ENCODE peak calls at places on chromosomes 16 and 17, in seven cellular contexts. One of them, this sample, is unnamed.

GRCh38 chr16:8667492-8667891 is 6.9 kb upstream of the ABAT start:
- DNase-seq in PC-3: no peak
- DNase-seq in small intestine: no peak
- DNase-seq in HepG2: no peak
- DNase-seq in neural progenitor cell: no peak
- DNase-seq in BE2C: no peak
- DNase-seq in lung: no peak
- DNase-seq in this sample: no peak

GRCh38 chr16:83715217-83715920 is 92.4 kb upstream of the HSBP1 start:
- DNase-seq in neural progenitor cell: no peak
- DNase-seq in PC-3: no peak
- DNase-seq in lung: peak; percentile 60
- DNase-seq in HepG2: no peak
- DNase-seq in small intestine: no peak
- DNase-seq in BE2C: no peak
- DNase-seq in this sample: no peak

GRCh38 chr17:41863074-41863843 is 2.0 kb downstream of the KLHL11 start:
- DNase-seq in lung: no peak
- DNase-seq in small intestine: no peak
- DNase-seq in neural progenitor cell: peak; percentile 28
- DNase-seq in HepG2: no peak
- DNase-seq in PC-3: no peak
- DNase-seq in BE2C: no peak
- DNase-seq in this sample: no peak

GRCh38 chr17:44722254-44722653 is 13.8 kb downstream of the DBF4B start:
- DNase-seq in PC-3: no peak
- DNase-seq in BE2C: no peak
- DNase-seq in small intestine: no peak
- DNase-seq in lung: no peak
- DNase-seq in HepG2: no peak
- DNase-seq in neural progenitor cell: no peak
- DNase-seq in this sample: no peak

GRCh38 chr17:72122668-72123495 is 2.1 kb downstream of the SOX9 start:
- DNase-seq in neural progenitor cell: peak; percentile 75
- DNase-seq in lung: no peak
- DNase-seq in small intestine: peak; percentile 65
- DNase-seq in PC-3: peak; percentile 52
- DNase-seq in HepG2: peak; percentile 86
- DNase-seq in BE2C: peak; percentile 38
- DNase-seq in this sample: peak; percentile 69

GRCh38 chr16:25020112-25020591 is 5.0 kb upstream of the ARHGAP17 start:
- DNase-seq in small intestine: no peak
- DNase-seq in neural progenitor cell: no peak
- DNase-seq in BE2C: no peak
- DNase-seq in lung: no peak
- DNase-seq in HepG2: no peak
- DNase-seq in PC-3: no peak
- DNase-seq in this sample: no peak

GRCh38 chr16:81435567-81435966 is 9.0 kb upstream of the CMIP start:
- DNase-seq in lung: no peak
- DNase-seq in neural progenitor cell: no peak
- DNase-seq in small intestine: no peak
- DNase-seq in HepG2: no peak
- DNase-seq in BE2C: no peak
- DNase-seq in PC-3: no peak
- DNase-seq in this sample: no peak

GRCh38 chr17:48335168-48335567 is 94.8 kb downstream of the SKAP1 start:
- DNase-seq in BE2C: no peak
- DNase-seq in lung: no peak
- DNase-seq in small intestine: no peak
- DNase-seq in PC-3: no peak
- DNase-seq in HepG2: no peak
- DNase-seq in neural progenitor cell: no peak
- DNase-seq in this sample: no peak

GRCh38 chr16:4005281-4005680 is 111.0 kb downstream of the ADCY9 start:
- DNase-seq in lung: no peak
- DNase-seq in small intestine: no peak
- DNase-seq in PC-3: no peak
- DNase-seq in HepG2: no peak
- DNase-seq in neural progenitor cell: no peak
- DNase-seq in BE2C: no peak
- DNase-seq in this sample: no peak

GRCh38 chr16:22425036-22425801 is 50.8 kb upstream of the CDR2 start:
- DNase-seq in neural progenitor cell: no peak
- DNase-seq in HepG2: no peak
- DNase-seq in PC-3: no peak
- DNase-seq in lung: no peak
- DNase-seq in BE2C: no peak
- DNase-seq in small intestine: no peak
- DNase-seq in this sample: no peak

GRCh38 chr16:8878523-8878911 is 3.6 kb upstream of the LITAFD start:
- DNase-seq in small intestine: no peak
- DNase-seq in lung: no peak
- DNase-seq in HepG2: no peak
- DNase-seq in neural progenitor cell: no peak
- DNase-seq in PC-3: peak; percentile 77
- DNase-seq in BE2C: no peak
- DNase-seq in this sample: peak; percentile 72

GRCh38 chr17:35879748-35880654 is at the start of gene CCL5:
- DNase-seq in neural progenitor cell: no peak
- DNase-seq in small intestine: peak; percentile 51
- DNase-seq in lung: no peak
- DNase-seq in HepG2: no peak
- DNase-seq in BE2C: no peak
- DNase-seq in PC-3: peak; percentile 7
- DNase-seq in this sample: no peak

GRCh38 chr17:74415608-74416396 is 16.1 kb upstream of the GPRC5C start:
- DNase-seq in small intestine: peak; percentile 79
- DNase-seq in neural progenitor cell: no peak
- DNase-seq in lung: no peak
- DNase-seq in BE2C: no peak
- DNase-seq in PC-3: no peak
- DNase-seq in HepG2: no peak
- DNase-seq in this sample: no peak

GRCh38 chr16:48408688-48409087 is 23.5 kb upstream of the SIAH1 start:
- DNase-seq in HepG2: no peak
- DNase-seq in BE2C: no peak
- DNase-seq in lung: no peak
- DNase-seq in neural progenitor cell: no peak
- DNase-seq in small intestine: peak; percentile 30
- DNase-seq in PC-3: peak; percentile 28
- DNase-seq in this sample: no peak

GRCh38 chr16:82514262-82514661 is 112.5 kb upstream of the CDH13 start:
- DNase-seq in small intestine: no peak
- DNase-seq in lung: no peak
- DNase-seq in HepG2: no peak
- DNase-seq in neural progenitor cell: no peak
- DNase-seq in BE2C: no peak
- DNase-seq in PC-3: no peak
- DNase-seq in this sample: no peak

DNA sequence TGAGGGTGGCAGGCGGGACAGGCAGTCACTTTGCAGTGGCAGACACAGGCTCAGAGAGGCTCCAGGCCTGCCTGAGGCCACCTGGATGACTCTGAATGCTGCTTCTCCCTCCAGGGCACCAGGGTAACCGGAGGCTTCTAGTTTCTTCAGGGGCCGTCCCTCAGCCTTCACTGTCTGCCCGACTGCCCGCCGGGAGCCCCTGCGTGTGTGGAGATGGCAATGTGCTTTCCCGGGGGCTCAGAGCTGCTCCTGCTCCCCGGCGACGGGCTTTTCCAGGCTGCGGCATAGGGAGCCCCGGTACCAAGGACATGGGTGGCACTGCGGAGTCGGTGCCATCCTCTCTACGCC is 51.5 kb downstream of the CBFA2T3 start:
- DNase-seq in lung: no peak
- DNase-seq in BE2C: no peak
- DNase-seq in neural progenitor cell: no peak
- DNase-seq in HepG2: no peak
- DNase-seq in PC-3: no peak
- DNase-seq in small intestine: no peak
- DNase-seq in this sample: no peak
- H3K4me1 ChIP-seq in lung: no peaks in the 10 kb centered on the region
- H3K4me1 ChIP-seq in BE2C: peaks cover 10% of the 10 kb centered on the region
- H3K4me1 ChIP-seq in neural progenitor cell: peaks cover 14% of the 10 kb centered on the region
- H3K4me1 ChIP-seq in HepG2: peaks cover 67% of the 10 kb centered on the region
- H3K4me1 ChIP-seq in PC-3: peaks cover 29% of the 10 kb centered on the region
- H3K4me1 ChIP-seq in small intestine: no peaks in the 10 kb centered on the region
- H3K4me1 ChIP-seq in this sample: peaks cover 22% of the 10 kb centered on the region

DNA sequence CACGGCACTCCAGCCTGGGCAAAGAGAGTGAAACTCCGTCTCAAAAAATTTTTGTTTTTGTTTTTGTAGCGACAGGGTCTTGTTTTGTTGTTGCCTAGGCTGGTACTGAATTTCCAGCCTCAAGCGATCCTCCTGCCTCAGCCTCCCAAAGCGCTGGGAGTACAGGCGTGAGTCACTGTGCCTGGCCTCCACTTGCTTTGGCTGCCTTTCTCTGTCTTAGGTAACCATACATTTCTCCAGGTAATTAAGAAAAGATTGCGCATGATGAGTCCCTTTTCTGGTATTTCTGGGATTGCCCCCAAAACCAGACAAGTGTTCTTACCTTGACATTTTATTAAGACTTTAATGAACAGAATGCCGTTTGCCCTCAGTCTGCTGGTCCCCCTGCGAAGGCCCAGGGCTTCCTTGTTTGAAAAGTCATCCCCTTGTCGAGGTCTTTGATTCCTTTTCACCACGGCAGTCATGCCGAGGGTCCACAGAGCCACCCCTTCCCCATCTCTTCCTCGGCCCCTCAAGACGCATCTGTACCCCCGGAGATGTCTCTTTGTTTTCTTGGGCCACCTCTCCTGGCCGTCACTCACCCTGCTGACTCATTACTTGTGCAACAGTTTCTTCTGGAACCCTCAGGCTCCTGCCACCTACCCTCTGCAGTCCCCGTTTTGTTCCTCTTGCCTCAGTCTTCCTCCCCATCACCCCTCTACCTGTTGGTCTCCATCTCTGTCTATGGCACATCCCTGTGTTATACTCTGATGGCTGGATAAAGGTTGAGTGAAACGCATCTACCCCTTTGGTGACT is 151.0 kb downstream of the SEC14L1 start:
- DNase-seq in PC-3: peak; percentile 22
- DNase-seq in neural progenitor cell: no peak
- DNase-seq in small intestine: no peak
- DNase-seq in BE2C: no peak
- DNase-seq in HepG2: no peak
- DNase-seq in lung: no peak
- DNase-seq in this sample: no peak
- H3K4me1 ChIP-seq in PC-3: peaks cover 35% of the 10 kb centered on the region
- H3K4me1 ChIP-seq in neural progenitor cell: peaks cover 14% of the 10 kb centered on the region
- H3K4me1 ChIP-seq in small intestine: peaks cover 4% of the 10 kb centered on the region
- H3K4me1 ChIP-seq in BE2C: peaks cover 26% of the 10 kb centered on the region
- H3K4me1 ChIP-seq in HepG2: peaks cover 76% of the 10 kb centered on the region
- H3K4me1 ChIP-seq in lung: no peaks in the 10 kb centered on the region
- H3K4me1 ChIP-seq in this sample: peaks cover 26% of the 10 kb centered on the region

GRCh38 chr16:714079-714478 is 839 bp upstream of the METRN start:
- DNase-seq in small intestine: no peak
- DNase-seq in neural progenitor cell: no peak
- DNase-seq in HepG2: no peak
- DNase-seq in PC-3: peak; percentile 51
- DNase-seq in BE2C: no peak
- DNase-seq in lung: no peak
- DNase-seq in this sample: no peak

GRCh38 chr16:716250-716607 is 1.3 kb downstream of the METRN start:
- DNase-seq in PC-3: no peak
- DNase-seq in small intestine: no peak
- DNase-seq in neural progenitor cell: peak; percentile 95
- DNase-seq in lung: no peak
- DNase-seq in HepG2: peak; percentile 80
- DNase-seq in BE2C: peak; percentile 70
- DNase-seq in this sample: no peak

GRCh38 chr16:716768-717325 is 1.9 kb downstream of the METRN start:
- DNase-seq in BE2C: no peak
- DNase-seq in HepG2: no peak
- DNase-seq in PC-3: no peak
- DNase-seq in neural progenitor cell: no peak
- DNase-seq in lung: no peak
- DNase-seq in small intestine: no peak
- DNase-seq in this sample: no peak

GRCh38 chr16:714558-715447 is at the start of gene METRN:
- DNase-seq in neural progenitor cell: peak; percentile 97
- DNase-seq in lung: peak; percentile 91
- DNase-seq in HepG2: peak; percentile 61
- DNase-seq in BE2C: peak; percentile 96
- DNase-seq in small intestine: peak; percentile 81
- DNase-seq in PC-3: peak; percentile 84
- DNase-seq in this sample: peak; percentile 95

DNA sequence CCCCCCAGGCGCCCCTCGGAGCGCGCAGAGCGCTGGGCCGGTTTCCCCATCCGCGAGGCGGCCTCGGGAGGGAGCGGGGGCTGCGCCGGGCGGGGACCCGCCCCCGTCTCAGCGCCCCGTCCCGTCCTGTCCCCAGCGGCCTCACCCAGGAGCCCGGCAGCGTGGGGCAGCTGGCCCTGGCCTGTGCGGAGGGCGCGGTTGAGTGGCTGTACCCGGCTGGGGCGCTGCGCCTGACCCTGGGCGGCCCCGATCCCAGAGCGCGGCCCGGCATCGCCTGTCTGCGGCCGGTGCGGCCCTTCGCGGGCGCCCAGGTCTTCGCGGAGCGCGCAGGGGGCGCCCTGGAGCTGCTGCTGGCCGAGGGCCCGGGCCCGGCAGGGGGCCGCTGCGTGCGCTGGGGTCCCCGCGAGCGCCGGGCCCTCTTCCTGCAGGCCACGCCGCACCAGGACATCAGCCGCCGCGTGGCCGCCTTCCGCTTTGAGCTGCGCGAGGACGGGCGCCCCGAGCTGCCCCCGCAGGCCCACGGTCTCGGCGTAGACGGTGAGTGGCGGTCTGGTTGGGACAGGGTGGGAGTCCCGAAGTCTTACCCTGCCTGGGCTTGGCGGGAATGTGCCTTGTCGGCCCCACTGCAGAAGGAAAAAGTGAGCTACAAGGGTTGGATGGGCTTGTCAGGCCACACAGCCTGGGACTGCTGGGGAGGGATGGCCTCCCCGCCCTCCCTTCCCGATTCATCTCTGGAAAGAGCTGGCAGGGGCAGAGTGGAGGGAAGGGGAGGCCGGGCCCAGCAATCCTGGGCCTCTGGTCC is 731 bp downstream of the METRN start:
- DNase-seq in neural progenitor cell: peak; percentile 83
- DNase-seq in HepG2: no peak
- DNase-seq in lung: no peak
- DNase-seq in PC-3: no peak
- DNase-seq in small intestine: no peak
- DNase-seq in BE2C: peak; percentile 79
- DNase-seq in this sample: peak; percentile 57
- H3K4me1 ChIP-seq in neural progenitor cell: peaks cover 37% of the 10 kb centered on the region
- H3K4me1 ChIP-seq in HepG2: peaks cover 51% of the 10 kb centered on the region
- H3K4me1 ChIP-seq in lung: peaks cover 13% of the 10 kb centered on the region
- H3K4me1 ChIP-seq in PC-3: peaks cover 34% of the 10 kb centered on the region
- H3K4me1 ChIP-seq in small intestine: peaks cover 12% of the 10 kb centered on the region
- H3K4me1 ChIP-seq in BE2C: peaks cover 27% of the 10 kb centered on the region
- H3K4me1 ChIP-seq in this sample: peaks cover 19% of the 10 kb centered on the region

DNA sequence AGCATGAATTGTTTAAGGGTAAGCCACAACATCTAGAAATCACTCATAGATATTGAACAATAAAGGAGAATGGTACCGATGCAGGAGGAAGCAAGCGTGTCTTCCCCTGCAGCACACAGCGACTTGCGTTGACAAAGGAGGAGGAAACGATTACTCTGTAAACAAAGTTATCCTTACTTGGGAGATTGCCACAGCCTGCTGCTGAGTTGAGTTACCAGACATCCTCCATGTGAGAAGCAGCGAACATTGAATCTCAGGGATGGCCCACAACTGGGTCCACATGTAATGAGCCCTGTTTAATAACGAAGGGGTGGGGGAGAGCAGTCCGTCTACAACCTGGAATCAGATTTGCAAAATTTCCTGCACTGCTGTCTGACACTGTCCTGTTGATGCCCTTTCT is 27.7 kb downstream of the CLUH start:
- DNase-seq in BE2C: no peak
- DNase-seq in neural progenitor cell: no peak
- DNase-seq in HepG2: no peak
- DNase-seq in PC-3: peak; percentile 29
- DNase-seq in lung: no peak
- DNase-seq in small intestine: peak; percentile 35
- DNase-seq in this sample: peak; percentile 37
- H3K4me1 ChIP-seq in BE2C: no peaks in the 10 kb centered on the region
- H3K4me1 ChIP-seq in neural progenitor cell: no peaks in the 10 kb centered on the region
- H3K4me1 ChIP-seq in HepG2: no peaks in the 10 kb centered on the region
- H3K4me1 ChIP-seq in PC-3: peaks cover 8% of the 10 kb centered on the region
- H3K4me1 ChIP-seq in lung: no peaks in the 10 kb centered on the region
- H3K4me1 ChIP-seq in small intestine: no peaks in the 10 kb centered on the region
- H3K4me1 ChIP-seq in this sample: peaks cover 4% of the 10 kb centered on the region

This sample was measured in hepatocyte.